ENCODE peak calls at places on chromosomes 3 and 15, in ten cellular contexts. One of them, this sample, is unnamed.
A peak's percentile ranks its signal among the peaks of the same experiment; 100 is the strongest.

GRCh38 chr3:165643433-165643824 is 193.8 kb downstream of the BCHE start:
- DNase-seq in bronchial epithelial cell: peak; percentile 59
- DNase-seq in lower lobe of right lung: no peak
- DNase-seq in neural crest cell: no peak
- DNase-seq in RWPE1: peak; percentile 9
- DNase-seq in WERI-Rb-1: no peak
- DNase-seq in nephron progenitor cell: no peak
- DNase-seq in body of pancreas: no peak
- DNase-seq in MM.1S: peak; percentile 27
- DNase-seq in foreskin fibroblast: no peak
- DNase-seq in this sample: no peak

GRCh38 chr15:51267047-51267713 is 71.2 kb downstream of the CYP19A1 start:
- DNase-seq in body of pancreas: peak; percentile 34
- DNase-seq in RWPE1: no peak
- DNase-seq in nephron progenitor cell: peak; percentile 56
- DNase-seq in lower lobe of right lung: no peak
- DNase-seq in bronchial epithelial cell: no peak
- DNase-seq in WERI-Rb-1: no peak
- DNase-seq in neural crest cell: peak; percentile 15
- DNase-seq in MM.1S: no peak
- DNase-seq in foreskin fibroblast: no peak
- DNase-seq in this sample: no peak

GRCh38 chr3:37221407-37221806 is 47.0 kb upstream of the LRRFIP2 start:
- DNase-seq in RWPE1: peak; percentile 89
- DNase-seq in foreskin fibroblast: peak; percentile 76
- DNase-seq in WERI-Rb-1: no peak
- DNase-seq in MM.1S: no peak
- DNase-seq in neural crest cell: no peak
- DNase-seq in lower lobe of right lung: no peak
- DNase-seq in bronchial epithelial cell: peak; percentile 96
- DNase-seq in nephron progenitor cell: no peak
- DNase-seq in body of pancreas: no peak
- DNase-seq in this sample: no peak

GRCh38 chr15:34609102-34609501 is 25.7 kb upstream of the GOLGA8B start:
- DNase-seq in foreskin fibroblast: no peak
- DNase-seq in MM.1S: no peak
- DNase-seq in neural crest cell: no peak
- DNase-seq in nephron progenitor cell: no peak
- DNase-seq in bronchial epithelial cell: no peak
- DNase-seq in body of pancreas: no peak
- DNase-seq in lower lobe of right lung: no peak
- DNase-seq in WERI-Rb-1: no peak
- DNase-seq in RWPE1: no peak
- DNase-seq in this sample: no peak

GRCh38 chr3:27985369-27986035 is 255.9 kb upstream of the CMC1 start:
- DNase-seq in lower lobe of right lung: no peak
- DNase-seq in foreskin fibroblast: peak; percentile 6
- DNase-seq in body of pancreas: no peak
- DNase-seq in neural crest cell: no peak
- DNase-seq in bronchial epithelial cell: peak; percentile 56
- DNase-seq in MM.1S: no peak
- DNase-seq in RWPE1: no peak
- DNase-seq in WERI-Rb-1: peak; percentile 12
- DNase-seq in nephron progenitor cell: no peak
- DNase-seq in this sample: no peak

GRCh38 chr3:414063-414462 is 217.5 kb downstream of the CHL1 start:
- DNase-seq in RWPE1: no peak
- DNase-seq in nephron progenitor cell: no peak
- DNase-seq in WERI-Rb-1: no peak
- DNase-seq in bronchial epithelial cell: peak; percentile 50
- DNase-seq in neural crest cell: no peak
- DNase-seq in MM.1S: no peak
- DNase-seq in foreskin fibroblast: no peak
- DNase-seq in body of pancreas: no peak
- DNase-seq in lower lobe of right lung: no peak
- DNase-seq in this sample: no peak

GRCh38 chr3:177331203-177331602 is 133.9 kb upstream of the TBL1XR1 start:
- DNase-seq in WERI-Rb-1: no peak
- DNase-seq in neural crest cell: no peak
- DNase-seq in lower lobe of right lung: no peak
- DNase-seq in foreskin fibroblast: no peak
- DNase-seq in MM.1S: no peak
- DNase-seq in body of pancreas: no peak
- DNase-seq in nephron progenitor cell: no peak
- DNase-seq in bronchial epithelial cell: no peak
- DNase-seq in RWPE1: no peak
- DNase-seq in this sample: no peak

GRCh38 chr15:95872366-95872771 is 458.1 kb upstream of the NR2F2 start:
- DNase-seq in WERI-Rb-1: no peak
- DNase-seq in neural crest cell: no peak
- DNase-seq in MM.1S: no peak
- DNase-seq in lower lobe of right lung: no peak
- DNase-seq in body of pancreas: no peak
- DNase-seq in foreskin fibroblast: peak; percentile 68
- DNase-seq in RWPE1: peak; percentile 66
- DNase-seq in bronchial epithelial cell: peak; percentile 94
- DNase-seq in nephron progenitor cell: no peak
- DNase-seq in this sample: no peak

DNA sequence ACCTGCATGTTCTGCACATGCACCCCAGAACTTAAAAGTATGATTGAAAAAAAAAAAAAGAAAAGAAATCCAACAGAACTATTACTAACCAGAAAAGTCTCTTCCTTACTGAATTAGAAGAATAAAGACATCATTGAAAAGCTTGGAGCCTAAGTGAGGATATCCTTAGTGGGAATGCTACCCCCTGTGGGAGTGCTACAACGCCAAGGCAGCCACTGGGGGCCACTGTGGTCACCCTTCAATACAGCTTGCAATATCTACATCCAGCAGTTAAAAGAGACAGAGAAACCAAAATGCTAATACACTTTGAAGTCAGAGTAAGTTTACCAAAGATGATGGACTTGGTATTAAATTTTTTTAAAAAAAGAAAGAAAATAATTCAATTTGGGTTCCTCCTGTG is 292.0 kb downstream of the PLCL2 start:
- DNase-seq in lower lobe of right lung: no peak
- DNase-seq in bronchial epithelial cell: no peak
- DNase-seq in RWPE1: no peak
- DNase-seq in nephron progenitor cell: no peak
- DNase-seq in WERI-Rb-1: no peak
- DNase-seq in neural crest cell: no peak
- DNase-seq in body of pancreas: no peak
- DNase-seq in foreskin fibroblast: no peak
- DNase-seq in MM.1S: no peak
- DNase-seq in this sample: no peak
- TF ChIP-seq CTCF in lower lobe of right lung: no peak
- TF ChIP-seq CTCF in bronchial epithelial cell: no peak
- TF ChIP-seq CTCF in RWPE1: no peak
- TF ChIP-seq CTCF in nephron progenitor cell: no peak
- TF ChIP-seq CTCF in WERI-Rb-1: peak; percentile 45
- TF ChIP-seq CTCF in neural crest cell: no peak
- TF ChIP-seq CTCF in body of pancreas: no peak
- TF ChIP-seq CTCF in foreskin fibroblast: no peak
- TF ChIP-seq CTCF in MM.1S: no peak
- TF ChIP-seq CTCF in this sample: no peak

DNA sequence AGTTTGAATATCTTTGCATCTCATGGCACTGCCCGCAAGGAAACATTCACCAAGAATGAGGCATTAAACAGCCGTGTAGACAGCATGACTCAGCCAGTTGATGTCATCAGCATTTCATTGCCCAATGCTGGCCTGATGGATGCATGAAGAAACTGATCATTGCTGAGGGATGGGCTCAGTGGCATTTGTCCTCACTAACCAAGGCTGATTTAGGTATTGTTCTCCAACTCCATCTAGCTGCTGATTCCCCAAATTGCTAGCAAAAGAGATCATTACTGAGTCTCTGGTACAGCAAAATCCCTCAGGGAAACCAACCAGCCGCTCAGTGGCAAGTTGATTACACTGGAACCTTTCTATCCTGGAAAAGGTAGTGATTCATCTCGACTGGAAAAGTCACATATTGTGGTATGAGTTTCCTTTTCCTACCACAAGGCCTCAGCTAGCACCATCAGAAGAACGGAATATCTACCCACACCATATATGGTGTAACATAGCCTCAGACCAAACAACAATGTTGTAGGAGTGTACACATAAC is 186.5 kb upstream of the GAP43 start:
- DNase-seq in MM.1S: no peak
- DNase-seq in neural crest cell: no peak
- DNase-seq in bronchial epithelial cell: peak; percentile 80
- DNase-seq in foreskin fibroblast: peak; percentile 98
- DNase-seq in RWPE1: peak; percentile 71
- DNase-seq in nephron progenitor cell: no peak
- DNase-seq in body of pancreas: no peak
- DNase-seq in lower lobe of right lung: no peak
- DNase-seq in WERI-Rb-1: peak; percentile 16
- DNase-seq in this sample: no peak
- TF ChIP-seq CTCF in MM.1S: no peak
- TF ChIP-seq CTCF in neural crest cell: no peak
- TF ChIP-seq CTCF in bronchial epithelial cell: no peak
- TF ChIP-seq CTCF in foreskin fibroblast: peak; percentile 56
- TF ChIP-seq CTCF in RWPE1: no peak
- TF ChIP-seq CTCF in nephron progenitor cell: no peak
- TF ChIP-seq CTCF in body of pancreas: no peak
- TF ChIP-seq CTCF in lower lobe of right lung: no peak
- TF ChIP-seq CTCF in WERI-Rb-1: peak; percentile 58
- TF ChIP-seq CTCF in this sample: no peak

DNA sequence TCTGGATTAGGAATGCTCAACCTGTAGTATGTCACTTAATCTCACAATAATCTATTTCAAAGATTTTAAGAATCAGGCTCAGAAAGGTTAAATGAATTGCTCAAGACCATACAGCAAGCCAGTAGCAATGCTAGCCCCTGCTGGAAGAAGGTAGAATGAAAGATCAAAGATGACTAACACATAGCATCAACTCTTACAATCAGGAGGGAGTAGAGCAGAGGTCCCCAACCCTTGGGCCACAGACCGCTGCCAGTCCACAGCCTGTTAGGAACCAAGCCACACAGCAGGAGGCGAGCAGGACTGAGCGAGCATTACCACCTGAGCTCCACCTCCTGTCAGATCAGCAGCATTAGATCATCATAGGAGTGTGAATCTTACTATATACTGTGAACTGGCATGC is 15.5 kb upstream of the GATM start:
- DNase-seq in WERI-Rb-1: peak; percentile 16
- DNase-seq in MM.1S: no peak
- DNase-seq in body of pancreas: peak; percentile 75
- DNase-seq in neural crest cell: no peak
- DNase-seq in nephron progenitor cell: no peak
- DNase-seq in bronchial epithelial cell: peak; percentile 44
- DNase-seq in RWPE1: no peak
- DNase-seq in foreskin fibroblast: no peak
- DNase-seq in lower lobe of right lung: no peak
- DNase-seq in this sample: no peak
- TF ChIP-seq CTCF in WERI-Rb-1: peak; percentile 29
- TF ChIP-seq CTCF in MM.1S: no peak
- TF ChIP-seq CTCF in body of pancreas: no peak
- TF ChIP-seq CTCF in neural crest cell: no peak
- TF ChIP-seq CTCF in nephron progenitor cell: no peak
- TF ChIP-seq CTCF in bronchial epithelial cell: peak; percentile 34
- TF ChIP-seq CTCF in RWPE1: peak; percentile 17
- TF ChIP-seq CTCF in foreskin fibroblast: no peak
- TF ChIP-seq CTCF in lower lobe of right lung: no peak
- TF ChIP-seq CTCF in this sample: peak; percentile 19

GRCh38 chr3:64686446-64686908 is 1.3 kb downstream of the ADAMTS9 start:
- DNase-seq in foreskin fibroblast: peak; percentile 67
- DNase-seq in WERI-Rb-1: peak; percentile 37
- DNase-seq in body of pancreas: peak; percentile 34
- DNase-seq in nephron progenitor cell: peak; percentile 55
- DNase-seq in MM.1S: peak; percentile 16
- DNase-seq in RWPE1: no peak
- DNase-seq in lower lobe of right lung: peak; percentile 76
- DNase-seq in bronchial epithelial cell: peak; percentile 54
- DNase-seq in neural crest cell: no peak
- DNase-seq in this sample: peak; percentile 13
- TF ChIP-seq CTCF in foreskin fibroblast: no peak
- TF ChIP-seq CTCF in WERI-Rb-1: no peak
- TF ChIP-seq CTCF in body of pancreas: no peak
- TF ChIP-seq CTCF in nephron progenitor cell: no peak
- TF ChIP-seq CTCF in MM.1S: no peak
- TF ChIP-seq CTCF in RWPE1: no peak
- TF ChIP-seq CTCF in lower lobe of right lung: no peak
- TF ChIP-seq CTCF in bronchial epithelial cell: no peak
- TF ChIP-seq CTCF in neural crest cell: no peak
- TF ChIP-seq CTCF in this sample: no peak

GRCh38 chr3:79369306-79369705 is 398.5 kb downstream of the ROBO1 start:
- DNase-seq in foreskin fibroblast: peak; percentile 13
- DNase-seq in nephron progenitor cell: no peak
- DNase-seq in neural crest cell: no peak
- DNase-seq in lower lobe of right lung: no peak
- DNase-seq in MM.1S: no peak
- DNase-seq in RWPE1: no peak
- DNase-seq in WERI-Rb-1: no peak
- DNase-seq in bronchial epithelial cell: no peak
- DNase-seq in body of pancreas: no peak
- DNase-seq in this sample: no peak
- TF ChIP-seq CTCF in foreskin fibroblast: peak; percentile 45
- TF ChIP-seq CTCF in nephron progenitor cell: peak; percentile 26
- TF ChIP-seq CTCF in neural crest cell: peak; percentile 48
- TF ChIP-seq CTCF in lower lobe of right lung: no peak
- TF ChIP-seq CTCF in MM.1S: no peak
- TF ChIP-seq CTCF in RWPE1: no peak
- TF ChIP-seq CTCF in WERI-Rb-1: peak; percentile 14
- TF ChIP-seq CTCF in bronchial epithelial cell: no peak
- TF ChIP-seq CTCF in body of pancreas: no peak
- TF ChIP-seq CTCF in this sample: peak; percentile 53

DNA sequence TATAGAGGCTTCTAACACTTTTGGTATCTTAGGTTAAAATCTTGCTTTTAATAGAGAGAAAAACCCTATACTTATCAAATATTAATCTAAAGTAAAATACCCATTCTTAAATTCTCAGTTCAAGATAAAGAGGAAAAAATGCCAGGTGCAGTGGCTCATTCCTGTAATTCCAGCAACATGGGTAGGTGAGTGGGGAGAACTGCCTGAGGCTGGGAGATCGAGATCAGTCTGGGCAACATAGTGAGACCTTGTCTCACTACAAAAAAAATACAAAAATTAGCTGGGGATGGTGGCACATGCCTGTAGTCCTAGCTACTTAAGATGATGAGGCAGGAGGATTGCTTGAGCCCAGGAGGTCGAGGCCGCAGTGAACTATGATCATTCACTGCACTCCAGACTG is 135.8 kb downstream of the CLASP2 start:
- DNase-seq in neural crest cell: no peak
- DNase-seq in body of pancreas: no peak
- DNase-seq in WERI-Rb-1: no peak
- DNase-seq in lower lobe of right lung: no peak
- DNase-seq in RWPE1: no peak
- DNase-seq in MM.1S: no peak
- DNase-seq in foreskin fibroblast: no peak
- DNase-seq in bronchial epithelial cell: no peak
- DNase-seq in nephron progenitor cell: no peak
- DNase-seq in this sample: no peak
- TF ChIP-seq CTCF in neural crest cell: no peak
- TF ChIP-seq CTCF in body of pancreas: no peak
- TF ChIP-seq CTCF in WERI-Rb-1: no peak
- TF ChIP-seq CTCF in lower lobe of right lung: no peak
- TF ChIP-seq CTCF in RWPE1: no peak
- TF ChIP-seq CTCF in MM.1S: no peak
- TF ChIP-seq CTCF in foreskin fibroblast: no peak
- TF ChIP-seq CTCF in bronchial epithelial cell: no peak
- TF ChIP-seq CTCF in nephron progenitor cell: no peak
- TF ChIP-seq CTCF in this sample: no peak